ENCODE peak calls at places on chromosomes 5 and 9, in five cellular contexts. S, W, R, X and D are unnamed samples.

GRCh38 chr9:107153336-107153735 is 129.7 kb upstream of the RAD23B start:
- DNase-seq in S (no peak), W (peak), R (no peak), X (no peak), D (no peak)

GRCh38 chr9:81716409-81716808 is 27.1 kb upstream of the TLE1 start:
- DNase-seq in S (no peak), W (peak), R (no peak), X (no peak), D (no peak)

GRCh38 chr5:131262953-131263541 is 806 bp upstream of the CDC42SE2 start:
- DNase-seq in S (no peak), W (no peak), R (no peak), X (no peak), D (no peak)

GRCh38 chr5:154818459-154819116 is 31.8 kb downstream of the FAXDC2 start:
- DNase-seq in S (no peak), W (no peak), R (no peak), X (no peak), D (no peak)

GRCh38 chr9:93012998-93013855 is 45.3 kb upstream of the SUSD3 start:
- DNase-seq in S (no peak), W (no peak), R (no peak), X (no peak), D (no peak)

GRCh38 chr9:98175013-98175679 is 17.3 kb downstream of the CORO2A start:
- DNase-seq in S (no peak), W (no peak), R (no peak), X (no peak), D (no peak)

GRCh38 chr5:5585751-5586341 is 163.4 kb downstream of the ICE1 start:
- DNase-seq in S (no peak), W (no peak), R (no peak), X (no peak), D (no peak)

GRCh38 chr5:24862117-24862516 is 217.3 kb upstream of the CDH10 start:
- DNase-seq in S (no peak), W (no peak), R (no peak), X (no peak), D (no peak)

GRCh38 chr9:11805969-11806368 is 887.2 kb upstream of the TYRP1 start:
- DNase-seq in S (no peak), W (no peak), R (no peak), X (no peak), D (no peak)

GRCh38 chr9:37800631-37801286 is at the start of gene DCAF10:
- DNase-seq in S (peak), W (peak), R (peak), X (peak), D (peak)

GRCh38 chr9:96391021-96391765 is 7.7 kb upstream of the SLC35D2 start:
- DNase-seq in S (no peak), W (no peak), R (peak), X (no peak), D (no peak)

GRCh38 chr9:127035948-127036347 is 86.5 kb downstream of the ANGPTL2 start:
- DNase-seq in S (peak), W (peak), R (no peak), X (peak), D (no peak)

GRCh38 chr9:98808411-98808815 is 943 bp downstream of the GALNT12 start:
- DNase-seq in S (no peak), W (no peak), R (peak), X (no peak), D (no peak)

GRCh38 chr9:93200449-93200742 is 16.5 kb downstream of the WNK2 start:
- DNase-seq in S (no peak), W (no peak), R (no peak), X (no peak), D (no peak)

GRCh38 chr5:170169996-170170395 is 62.8 kb upstream of the C5orf58 start:
- DNase-seq in S (no peak), W (no peak), R (no peak), X (no peak), D (no peak)

GRCh38 chr9:16211952-16212351 is 658.5 kb downstream of the BNC2 start:
- DNase-seq in S (no peak), W (no peak), R (no peak), X (no peak), D (no peak)

GRCh38 chr9:115758441-115758840 is 395.1 kb upstream of the PAPPA start:
- DNase-seq in S (no peak), W (peak), R (no peak), X (no peak), D (no peak)

GRCh38 chr5:115389074-115389798 is 92.8 kb upstream of the CCDC112 start:
- DNase-seq in S (no peak), W (peak), R (no peak), X (no peak), D (no peak)

GRCh38 chr5:169781452-169782345 is 144.6 kb downstream of the DOCK2 start:
- DNase-seq in S (no peak), W (no peak), R (no peak), X (no peak), D (no peak)

GRCh38 chr9:101477736-101478135 is 42.2 kb upstream of the ALDOB start:
- DNase-seq in S (no peak), W (peak), R (no peak), X (no peak), D (no peak)

GRCh38 chr5:26259081-26259480 is 779.3 kb downstream of the CDH9 start:
- DNase-seq in S (no peak), W (no peak), R (no peak), X (no peak), D (no peak)

GRCh38 chr9:126158591-126159519 is 167.8 kb upstream of the MVB12B start:
- DNase-seq in S (no peak), W (no peak), R (no peak), X (no peak), D (no peak)

GRCh38 chr5:2582106-2582505 is 169.4 kb downstream of the IRX2 start:
- DNase-seq in S (no peak), W (no peak), R (no peak), X (no peak), D (no peak)

GRCh38 chr9:101375546-101375945 is 9.3 kb downstream of the BAAT start:
- DNase-seq in S (no peak), W (peak), R (no peak), X (no peak), D (no peak)

GRCh38 chr9:137781906-137782585 is 95.5 kb upstream of the CACNA1B start:
- DNase-seq in S (no peak), W (no peak), R (no peak), X (no peak), D (no peak)

GRCh38 chr9:137777761-137778160 is 99.8 kb upstream of the CACNA1B start:
- DNase-seq in S (no peak), W (no peak), R (no peak), X (no peak), D (no peak)

GRCh38 chr9:137778336-137778735 is 99.2 kb upstream of the CACNA1B start:
- DNase-seq in S (no peak), W (no peak), R (no peak), X (no peak), D (no peak)

GRCh38 chr9:137776306-137776995 is 101.1 kb upstream of the CACNA1B start:
- DNase-seq in S (no peak), W (no peak), R (no peak), X (no peak), D (no peak)

GRCh38 chr9:137778914-137779313 is 98.7 kb upstream of the CACNA1B start:
- DNase-seq in S (no peak), W (no peak), R (no peak), X (no peak), D (no peak)
- H3K27ac ChIP-seq in S (no peak), W (no peak), R (no peak), X (no peak), D (no peak)

GRCh38 chr5:151026674-151027073 is 6.3 kb downstream of the GPX3 start:
- DNase-seq in S (peak), W (no peak), R (no peak), X (peak), D (no peak)

GRCh38 chr5:151024894-151025606 is 4.7 kb downstream of the GPX3 start:
- DNase-seq in S (no peak), W (no peak), R (no peak), X (no peak), D (no peak)

GRCh38 chr5:151024440-151024839 is 4.0 kb downstream of the GPX3 start:
- DNase-seq in S (no peak), W (no peak), R (no peak), X (no peak), D (no peak)

GRCh38 chr5:151027961-151028479 is 7.6 kb downstream of the GPX3 start:
- DNase-seq in S (no peak), W (no peak), R (no peak), X (peak), D (no peak)

GRCh38 chr5:151026088-151026487 is 5.7 kb downstream of the GPX3 start:
- DNase-seq in S (peak), W (no peak), R (no peak), X (peak), D (no peak)
- H3K27ac ChIP-seq in S (peak), W (no peak), R (no peak), X (peak), D (no peak)

DNA sequence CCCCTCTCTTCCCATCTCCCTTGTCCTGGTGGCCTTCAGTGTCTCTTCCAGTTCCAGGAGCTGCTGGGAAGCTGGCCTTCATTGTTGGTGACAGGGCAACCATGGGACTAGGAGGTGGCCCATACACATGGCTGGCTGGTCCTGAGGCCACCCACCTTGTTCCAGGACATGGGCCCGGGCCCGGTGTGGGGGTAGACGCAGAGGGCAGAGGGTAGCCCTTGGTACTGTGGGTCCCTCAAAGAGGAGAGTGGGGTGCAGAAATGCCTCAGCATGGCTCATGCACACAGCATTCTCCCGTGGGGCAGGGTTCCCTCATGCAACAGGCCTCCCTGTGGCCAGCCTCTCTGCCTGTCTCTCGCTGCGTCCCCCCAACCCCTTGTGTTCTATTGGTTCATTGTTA is 20.8 kb downstream of the SLC6A7 start:
- DNase-seq in S (no peak), W (no peak), R (no peak), X (no peak), D (no peak)
- H3K27ac ChIP-seq in S (no peak), W (no peak), R (peak), X (peak), D (no peak)

DNA sequence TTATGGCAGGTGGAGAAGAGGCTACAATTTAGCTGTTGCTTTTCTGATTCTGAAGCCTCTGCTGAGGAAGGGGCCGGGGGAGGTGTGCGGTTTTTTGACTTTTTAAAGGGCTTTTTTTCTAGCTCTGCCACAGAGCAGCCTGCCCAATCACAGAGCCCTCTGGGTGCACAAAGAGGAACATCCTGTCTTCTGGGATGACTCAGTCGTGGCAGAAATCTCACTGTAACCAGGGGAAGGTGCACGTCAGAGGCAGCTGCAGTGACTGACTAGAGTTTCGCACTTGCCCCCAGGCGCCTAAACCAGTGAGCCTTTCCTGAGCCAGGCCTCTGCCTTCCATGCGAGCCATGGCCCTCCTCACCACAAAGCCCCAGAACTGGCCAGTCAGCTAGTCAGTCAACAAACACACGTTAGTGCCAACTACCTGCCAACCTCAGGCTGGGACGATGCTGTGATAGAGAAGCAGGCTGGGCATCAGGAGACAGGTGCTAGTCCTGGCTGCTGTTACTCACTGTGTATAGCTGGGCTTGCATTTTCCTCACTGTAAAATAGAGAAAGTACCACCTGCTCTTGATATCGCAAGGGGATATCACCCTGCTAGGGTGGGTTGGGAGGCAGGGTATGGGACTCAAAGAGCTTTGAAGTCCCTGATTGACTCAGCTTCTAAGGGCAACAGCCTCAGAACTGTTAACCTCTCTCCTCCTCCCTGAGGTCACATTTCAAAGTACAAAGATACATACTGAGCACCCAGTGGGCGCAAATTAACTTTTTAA is 2.2 kb downstream of the AKNA start:
- DNase-seq in S (peak), W (peak), R (peak), X (peak), D (peak)
- H3K27ac ChIP-seq in S (peak), W (peak), R (peak), X (peak), D (peak)

DNA sequence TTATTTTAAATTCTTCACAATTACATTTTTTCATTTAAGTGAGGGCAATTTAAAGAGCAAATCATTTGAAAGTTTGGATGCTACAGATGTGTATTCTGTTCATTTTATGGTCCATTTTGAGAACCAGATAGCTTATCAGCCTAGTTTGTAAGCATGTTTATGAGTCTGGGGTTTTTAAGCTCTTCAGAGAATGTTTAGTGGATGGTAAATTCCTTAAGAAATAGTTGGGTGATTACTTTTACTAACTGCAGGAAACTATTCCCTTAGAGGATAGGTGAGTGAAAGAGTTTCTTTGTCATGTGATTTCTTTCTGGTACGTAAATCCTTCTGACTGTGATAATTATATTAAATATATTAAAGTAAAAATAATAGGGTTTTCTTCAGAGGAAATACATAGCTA is 17.6 kb downstream of the RASGRF2 start:
- DNase-seq in S (no peak), W (peak), R (no peak), X (no peak), D (no peak)
- H3K27ac ChIP-seq in S (peak), W (no peak), R (no peak), X (no peak), D (no peak)

DNA sequence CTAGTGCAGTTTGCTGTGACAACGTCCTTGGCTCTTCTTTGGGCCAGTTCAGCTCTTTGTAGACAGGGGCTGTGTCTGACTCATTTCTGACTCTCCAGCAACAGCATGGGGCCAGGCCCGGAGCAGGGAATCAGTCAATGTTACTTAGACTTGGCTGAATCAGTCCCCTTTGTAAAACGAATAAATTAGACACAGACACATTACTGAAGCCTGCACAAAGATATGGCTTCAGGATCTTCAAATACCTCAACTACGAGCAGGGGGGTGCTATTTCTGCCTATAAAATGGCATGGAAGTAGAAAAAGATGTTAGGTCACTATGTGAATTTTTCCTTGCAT is 204.7 kb downstream of the TTLL11 start:
- DNase-seq in S (peak), W (peak), R (no peak), X (peak), D (no peak)
- H3K27ac ChIP-seq in S (peak), W (no peak), R (no peak), X (no peak), D (no peak)

GRCh38 chr9:33187519-33188218 is 20.5 kb upstream of the B4GALT1 start:
- DNase-seq in S (peak), W (peak), R (peak), X (no peak), D (no peak)

GRCh38 chr9:33185858-33186257 is 18.7 kb upstream of the B4GALT1 start:
- DNase-seq in S (no peak), W (no peak), R (peak), X (no peak), D (no peak)

GRCh38 chr9:33184947-33185346 is 17.8 kb upstream of the B4GALT1 start:
- DNase-seq in S (no peak), W (no peak), R (no peak), X (no peak), D (peak)

GRCh38 chr9:33185406-33185805 is 18.3 kb upstream of the B4GALT1 start:
- DNase-seq in S (no peak), W (no peak), R (no peak), X (no peak), D (no peak)

DNA sequence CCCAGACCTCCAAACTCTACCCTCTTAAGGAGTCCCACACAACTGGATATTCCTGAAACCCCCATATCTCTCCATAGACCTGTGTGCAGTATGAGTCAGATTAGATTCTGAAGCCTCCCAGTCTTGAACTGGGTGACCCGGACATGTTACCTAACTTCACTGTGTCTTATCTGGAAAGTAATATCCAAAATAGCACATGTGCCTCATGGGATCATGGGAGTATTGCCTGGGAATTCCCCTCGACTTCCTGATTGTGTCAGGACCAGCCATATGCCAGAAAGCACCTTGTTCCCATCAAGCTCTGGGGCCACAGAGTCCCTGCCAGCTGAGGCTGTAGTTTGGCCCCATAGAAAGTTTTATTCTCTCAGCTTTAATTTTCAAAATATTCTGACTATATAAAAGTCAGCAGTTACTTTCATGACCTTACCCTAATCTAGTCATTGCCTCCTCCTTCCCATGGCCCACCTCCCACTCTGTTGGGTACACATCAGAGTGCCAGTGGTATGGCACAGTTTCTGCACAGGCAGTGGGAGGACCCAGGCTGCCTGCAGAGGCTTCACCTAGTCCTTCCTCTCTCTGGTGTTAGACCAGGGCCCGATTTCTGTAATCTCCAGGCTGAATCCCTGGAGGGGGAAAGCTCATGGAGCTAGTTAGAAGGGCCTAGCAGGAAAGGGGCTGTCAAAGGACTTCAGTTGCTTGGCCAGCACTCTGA is 19.5 kb upstream of the B4GALT1 start:
- DNase-seq in S (no peak), W (no peak), R (peak), X (no peak), D (peak)
- H3K27ac ChIP-seq in S (peak), W (no peak), R (peak), X (peak), D (peak)

GRCh38 chr5:58279259-58279658 is 180.6 kb downstream of the PLK2 start:
- DNase-seq in S (no peak), W (no peak), R (no peak), X (no peak), D (no peak)

GRCh38 chr5:58268263-58268662 is 191.6 kb downstream of the PLK2 start:
- DNase-seq in S (no peak), W (no peak), R (no peak), X (no peak), D (no peak)

GRCh38 chr5:58276431-58276830 is 183.5 kb downstream of the PLK2 start:
- DNase-seq in S (no peak), W (no peak), R (no peak), X (no peak), D (no peak)

GRCh38 chr5:58274199-58274598 is 185.7 kb downstream of the PLK2 start:
- DNase-seq in S (no peak), W (no peak), R (no peak), X (no peak), D (peak)

GRCh38 chr5:58273705-58274104 is 186.2 kb downstream of the PLK2 start:
- DNase-seq in S (no peak), W (no peak), R (no peak), X (no peak), D (no peak)
- H3K27ac ChIP-seq in S (no peak), W (no peak), R (no peak), X (no peak), D (no peak)